ENCODE peak calls at places on chromosomes 5 and 9, in five cellular contexts. One of them, this sample, is unnamed.

GRCh38 chr9:125742657-125743056 is 4.5 kb upstream of the PBX3 start:
- DNase-seq in stimulated activated CD4-positive, alpha-beta T cell treated with anti-CD3 and anti-CD28 coated beads, Interleukin-12 subunit alpha, Interleukin-12 subunit beta, amount 100 ng/mL, for 4 hours: no peak
- DNase-seq in AG10803: no peak
- DNase-seq in AG04450: no peak
- DNase-seq in D721Med: no peak
- DNase-seq in this sample: no peak

GRCh38 chr5:134581241-134581981 is 51.2 kb downstream of the SAR1B start:
- DNase-seq in AG04450: no peak
- DNase-seq in stimulated activated CD4-positive, alpha-beta T cell treated with anti-CD3 and anti-CD28 coated beads, Interleukin-12 subunit alpha, Interleukin-12 subunit beta, amount 100 ng/mL, for 4 hours: no peak
- DNase-seq in AG10803: no peak
- DNase-seq in D721Med: peak
- DNase-seq in this sample: no peak

GRCh38 chr5:3011764-3012017 is 260.2 kb upstream of the IRX2 start:
- DNase-seq in AG04450: no peak
- DNase-seq in stimulated activated CD4-positive, alpha-beta T cell treated with anti-CD3 and anti-CD28 coated beads, Interleukin-12 subunit alpha, Interleukin-12 subunit beta, amount 100 ng/mL, for 4 hours: no peak
- DNase-seq in AG10803: no peak
- DNase-seq in D721Med: no peak
- DNase-seq in this sample: no peak

GRCh38 chr9:23581936-23582335 is 244.1 kb downstream of the ELAVL2 start:
- DNase-seq in stimulated activated CD4-positive, alpha-beta T cell treated with anti-CD3 and anti-CD28 coated beads, Interleukin-12 subunit alpha, Interleukin-12 subunit beta, amount 100 ng/mL, for 4 hours: no peak
- DNase-seq in D721Med: no peak
- DNase-seq in AG04450: no peak
- DNase-seq in AG10803: no peak
- DNase-seq in this sample: no peak

GRCh38 chr9:126673689-126674364 is 60.1 kb downstream of the LMX1B start:
- DNase-seq in D721Med: no peak
- DNase-seq in AG04450: no peak
- DNase-seq in AG10803: no peak
- DNase-seq in stimulated activated CD4-positive, alpha-beta T cell treated with anti-CD3 and anti-CD28 coated beads, Interleukin-12 subunit alpha, Interleukin-12 subunit beta, amount 100 ng/mL, for 4 hours: no peak
- DNase-seq in this sample: no peak

GRCh38 chr5:88746438-88746882 is 136.5 kb downstream of the MEF2C start:
- DNase-seq in stimulated activated CD4-positive, alpha-beta T cell treated with anti-CD3 and anti-CD28 coated beads, Interleukin-12 subunit alpha, Interleukin-12 subunit beta, amount 100 ng/mL, for 4 hours: no peak
- DNase-seq in D721Med: no peak
- DNase-seq in AG10803: no peak
- DNase-seq in AG04450: no peak
- DNase-seq in this sample: no peak

GRCh38 chr5:1172670-1173404 is 28.6 kb upstream of the SLC6A19 start:
- DNase-seq in stimulated activated CD4-positive, alpha-beta T cell treated with anti-CD3 and anti-CD28 coated beads, Interleukin-12 subunit alpha, Interleukin-12 subunit beta, amount 100 ng/mL, for 4 hours: peak
- DNase-seq in AG10803: no peak
- DNase-seq in AG04450: no peak
- DNase-seq in D721Med: no peak
- DNase-seq in this sample: no peak

GRCh38 chr9:90801507-90802289 is at the start of gene SYK:
- DNase-seq in stimulated activated CD4-positive, alpha-beta T cell treated with anti-CD3 and anti-CD28 coated beads, Interleukin-12 subunit alpha, Interleukin-12 subunit beta, amount 100 ng/mL, for 4 hours: no peak
- DNase-seq in AG04450: no peak
- DNase-seq in AG10803: no peak
- DNase-seq in D721Med: no peak
- DNase-seq in this sample: peak

GRCh38 chr5:72109625-72110024 is 2.4 kb downstream of the MAP1B start:
- DNase-seq in stimulated activated CD4-positive, alpha-beta T cell treated with anti-CD3 and anti-CD28 coated beads, Interleukin-12 subunit alpha, Interleukin-12 subunit beta, amount 100 ng/mL, for 4 hours: no peak
- DNase-seq in AG10803: no peak
- DNase-seq in D721Med: no peak
- DNase-seq in AG04450: no peak
- DNase-seq in this sample: no peak

GRCh38 chr5:165143727-165144210 is 1638.3 kb downstream of the MAT2B start:
- DNase-seq in AG10803: no peak
- DNase-seq in D721Med: no peak
- DNase-seq in AG04450: no peak
- DNase-seq in stimulated activated CD4-positive, alpha-beta T cell treated with anti-CD3 and anti-CD28 coated beads, Interleukin-12 subunit alpha, Interleukin-12 subunit beta, amount 100 ng/mL, for 4 hours: no peak
- DNase-seq in this sample: no peak

GRCh38 chr5:89480406-89481007 is 597.5 kb upstream of the MEF2C start:
- DNase-seq in AG10803: no peak
- DNase-seq in stimulated activated CD4-positive, alpha-beta T cell treated with anti-CD3 and anti-CD28 coated beads, Interleukin-12 subunit alpha, Interleukin-12 subunit beta, amount 100 ng/mL, for 4 hours: no peak
- DNase-seq in D721Med: no peak
- DNase-seq in AG04450: no peak
- DNase-seq in this sample: no peak

GRCh38 chr9:136982232-136983051 is at the start of gene LCNL1:
- DNase-seq in D721Med: no peak
- DNase-seq in AG04450: no peak
- DNase-seq in stimulated activated CD4-positive, alpha-beta T cell treated with anti-CD3 and anti-CD28 coated beads, Interleukin-12 subunit alpha, Interleukin-12 subunit beta, amount 100 ng/mL, for 4 hours: no peak
- DNase-seq in AG10803: no peak
- DNase-seq in this sample: no peak

GRCh38 chr5:171166766-171167165 is 142.3 kb upstream of the TLX3 start:
- DNase-seq in AG10803: no peak
- DNase-seq in stimulated activated CD4-positive, alpha-beta T cell treated with anti-CD3 and anti-CD28 coated beads, Interleukin-12 subunit alpha, Interleukin-12 subunit beta, amount 100 ng/mL, for 4 hours: no peak
- DNase-seq in D721Med: no peak
- DNase-seq in AG04450: no peak
- DNase-seq in this sample: no peak

GRCh38 chr5:139764250-139764791 is 31.3 kb upstream of the PSD2 start:
- DNase-seq in AG04450: no peak
- DNase-seq in AG10803: no peak
- DNase-seq in stimulated activated CD4-positive, alpha-beta T cell treated with anti-CD3 and anti-CD28 coated beads, Interleukin-12 subunit alpha, Interleukin-12 subunit beta, amount 100 ng/mL, for 4 hours: no peak
- DNase-seq in D721Med: no peak
- DNase-seq in this sample: no peak

GRCh38 chr5:84696651-84697050 is 312.0 kb upstream of the EDIL3 start:
- DNase-seq in AG04450: peak
- DNase-seq in stimulated activated CD4-positive, alpha-beta T cell treated with anti-CD3 and anti-CD28 coated beads, Interleukin-12 subunit alpha, Interleukin-12 subunit beta, amount 100 ng/mL, for 4 hours: no peak
- DNase-seq in D721Med: no peak
- DNase-seq in AG10803: no peak
- DNase-seq in this sample: no peak

GRCh38 chr5:79856456-79857055 is 134.5 kb downstream of the MTX3 start:
- DNase-seq in stimulated activated CD4-positive, alpha-beta T cell treated with anti-CD3 and anti-CD28 coated beads, Interleukin-12 subunit alpha, Interleukin-12 subunit beta, amount 100 ng/mL, for 4 hours: no peak
- DNase-seq in D721Med: no peak
- DNase-seq in AG10803: no peak
- DNase-seq in AG04450: no peak
- DNase-seq in this sample: no peak

GRCh38 chr9:35906923-35907699 is 1.1 kb downstream of the HRCT1 start:
- DNase-seq in D721Med: no peak
- DNase-seq in AG04450: no peak
- DNase-seq in stimulated activated CD4-positive, alpha-beta T cell treated with anti-CD3 and anti-CD28 coated beads, Interleukin-12 subunit alpha, Interleukin-12 subunit beta, amount 100 ng/mL, for 4 hours: no peak
- DNase-seq in AG10803: peak
- DNase-seq in this sample: no peak